ENCODE peak calls at places on chromosomes 7 and 10, in five cellular contexts. W is AG04449, R is NCI-H1417, Q is LoVo, H is glutamatergic neuron. B is an unnamed sample.

GRCh38 chr10:35635576-35635975 is 6.5 kb downstream of the FZD8 start:
- DNase-seq in H (peak; percentile 46), W (no peak), Q (peak; percentile 59), R (peak; percentile 68), B (peak; percentile 41)

GRCh38 chr10:106917452-106918055 is 247.0 kb downstream of the SORCS1 start:
- DNase-seq in R (no peak), W (no peak), H (no peak), Q (no peak), B (no peak)

GRCh38 chr10:29735628-29736324 is 101.0 kb upstream of the SVIL start:
- DNase-seq in R (peak; percentile 74), H (peak; percentile 92), Q (peak; percentile 88), W (no peak), B (no peak)

GRCh38 chr7:110544199-110544598 is 546.7 kb upstream of the LRRN3 start:
- DNase-seq in W (no peak), R (no peak), Q (no peak), H (no peak), B (no peak)

GRCh38 chr10:61751599-61751998 is 88.9 kb downstream of the CABCOCO1 start:
- DNase-seq in R (no peak), W (no peak), Q (no peak), H (no peak), B (no peak)

GRCh38 chr10:44702531-44702930 is 208.6 kb upstream of the TMEM72 start:
- DNase-seq in R (no peak), W (no peak), H (no peak), Q (no peak), B (no peak)

GRCh38 chr7:44062180-44062902 is 3.0 kb downstream of the PGAM2 start:
- DNase-seq in W (no peak), R (no peak), H (no peak), Q (no peak), B (no peak)

GRCh38 chr7:26198781-26199169 is 1.8 kb downstream of the HNRNPA2B1 start:
- DNase-seq in R (no peak), Q (no peak), H (no peak), W (no peak), B (no peak)